ENCODE peak calls at places on chromosomes 3 and 15, in four cellular contexts. A is HCT116, H is MM.1S, U is GM23248. L is an unnamed sample.

GRCh38 chr3:131361464-131362421 is 19.8 kb upstream of the NUDT16 start:
- DNase-seq in H (peak), U (peak), A (peak), L (peak)

GRCh38 chr3:99872633-99873254 is 55.1 kb downstream of the CMSS1 start:
- DNase-seq in U (peak), H (no peak), A (no peak), L (no peak)

GRCh38 chr3:196168808-196169391 is 42.3 kb downstream of the ZDHHC19 start:
- DNase-seq in A (no peak), H (no peak), U (no peak), L (no peak)

GRCh38 chr15:81289910-81290309 is 34.0 kb downstream of the STARD5 start:
- DNase-seq in U (no peak), A (no peak), H (no peak), L (no peak)

GRCh38 chr3:114527036-114527644 is 233.3 kb downstream of the TIGIT start:
- DNase-seq in A (no peak), H (no peak), U (peak), L (peak)

GRCh38 chr3:98038241-98038640 is 3.1 kb upstream of the GABRR3 start:
- DNase-seq in H (no peak), A (no peak), U (peak), L (no peak)

GRCh38 chr15:88489321-88489720 is 21.8 kb downstream of the MRPS11 start:
- DNase-seq in U (no peak), A (no peak), H (no peak), L (no peak)

GRCh38 chr15:85312486-85312885 is 67.9 kb upstream of the AKAP13 start:
- DNase-seq in H (no peak), A (no peak), U (peak), L (no peak)

GRCh38 chr3:134748698-134749097 is 46.4 kb upstream of the EPHB1 start:
- DNase-seq in H (no peak), U (no peak), A (no peak), L (no peak)

GRCh38 chr3:171317133-171317532 is 143.1 kb downstream of the TNIK start:
- DNase-seq in A (no peak), U (no peak), H (no peak), L (no peak)

GRCh38 chr15:88623061-88623460 is 1.9 kb downstream of the AEN start:
- DNase-seq in H (no peak), A (peak), U (peak), L (peak)

GRCh38 chr15:50150349-50150748 is 31.3 kb upstream of the ATP8B4 start:
- DNase-seq in A (no peak), U (peak), H (no peak), L (no peak)

GRCh38 chr3:42403737-42404136 is 6.7 kb downstream of the LYZL4 start:
- DNase-seq in A (no peak), U (no peak), H (no peak), L (no peak)
- TF ChIP-seq EZH2phosphoT487 in A (no peak), U (no peak), H (no peak), L (no peak)

GRCh38 chr15:58313304-58313703 is 118.5 kb upstream of the LIPC start:
- DNase-seq in H (no peak), U (no peak), A (no peak), L (no peak)

GRCh38 chr15:58311551-58311950 is 120.2 kb upstream of the LIPC start:
- DNase-seq in H (no peak), A (no peak), U (no peak), L (no peak)

GRCh38 chr15:58308742-58309355 is 122.9 kb upstream of the LIPC start:
- DNase-seq in U (no peak), A (no peak), H (no peak), L (no peak)

GRCh38 chr15:58307313-58307961 is 124.4 kb upstream of the LIPC start:
- DNase-seq in H (no peak), U (peak), A (no peak), L (no peak)

DNA sequence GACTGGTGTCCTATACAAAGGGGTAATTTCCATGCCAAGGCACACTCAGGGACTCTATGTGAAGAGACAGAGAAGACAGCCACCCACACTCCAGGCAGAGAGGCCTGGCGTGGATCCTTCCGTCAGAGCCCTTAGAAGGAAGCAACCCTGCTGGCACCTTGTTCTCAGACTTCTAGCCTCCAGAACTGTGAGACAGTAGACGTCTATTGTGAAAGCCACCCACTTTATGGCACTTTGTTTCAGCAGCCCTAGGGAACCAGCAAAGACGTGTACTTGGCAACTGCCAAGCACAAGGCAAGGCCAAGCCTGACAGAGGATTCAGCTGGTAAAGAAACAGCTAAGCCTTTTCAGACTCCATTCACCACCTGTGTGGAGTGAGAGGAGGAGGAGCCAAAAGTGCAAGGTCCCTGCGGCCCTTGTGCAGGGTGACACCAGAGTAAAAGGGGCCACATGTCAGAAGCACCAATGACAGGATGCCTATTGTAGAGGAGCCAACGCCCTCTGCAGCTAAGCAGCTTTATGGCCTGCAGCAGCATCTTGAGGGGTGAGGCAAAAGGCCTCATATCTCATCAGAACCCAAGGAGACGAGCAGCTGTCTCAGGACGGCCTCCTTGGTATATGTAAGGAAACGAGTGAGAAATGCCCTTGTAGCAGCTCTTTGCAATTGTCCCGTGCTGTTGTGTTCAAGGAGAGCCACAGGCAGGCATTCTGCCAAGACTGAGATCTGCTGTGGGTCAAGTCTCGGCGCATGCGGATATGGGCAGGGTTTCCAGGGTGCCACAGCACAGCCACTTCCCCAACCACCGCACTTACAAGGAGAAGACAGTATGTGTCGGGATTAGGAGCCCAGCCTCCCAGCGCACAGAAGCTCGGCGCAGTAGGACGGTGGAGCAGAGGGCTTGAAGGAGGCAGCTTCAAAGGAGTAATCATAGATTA is 121.5 kb upstream of the LIPC start:
- DNase-seq in U (no peak), H (no peak), A (no peak), L (no peak)
- H3K27ac ChIP-seq in U (no peak), H (no peak), A (no peak), L (no peak)

GRCh38 chr3:138360272-138361192 is 12.2 kb downstream of the MRAS start:
- DNase-seq in U (no peak), H (no peak), A (no peak), L (no peak)

GRCh38 chr3:138361193-138361525 is 12.8 kb downstream of the MRAS start:
- DNase-seq in H (no peak), A (no peak), U (no peak), L (no peak)

GRCh38 chr3:138363322-138363721 is 14.9 kb downstream of the MRAS start:
- DNase-seq in A (no peak), U (no peak), H (no peak), L (no peak)

GRCh38 chr3:138362536-138362935 is 14.2 kb downstream of the MRAS start:
- DNase-seq in U (no peak), H (no peak), A (no peak), L (no peak)

GRCh38 chr3:138361561-138361971 is 13.2 kb downstream of the MRAS start:
- DNase-seq in H (no peak), A (no peak), U (no peak), L (no peak)
- H3K4me3 ChIP-seq in H (no peak), A (no peak), U (no peak), L (no peak)

GRCh38 chr15:63597033-63597790 is at the start of gene FBXL22:
- DNase-seq in U (peak), A (no peak), H (no peak), L (no peak)
- TF ChIP-seq EZH2phosphoT487 in U (no peak), A (no peak), H (no peak), L (no peak)